ENCODE peak calls at places on chromosome 14, in six cellular contexts. One of them, this sample, is unnamed.

GRCh38 chr14:104394606-104394910 is 185.0 kb upstream of the C14orf180 start:
- DNase-seq in left kidney: no peak
- DNase-seq in left ventricle myocardium inferior: peak
- DNase-seq in activated gamma-delta T cell treated with anti-CD3 and anti-CD28 coated beads, Interleukin-2, amount 50 U/mL, for 16 hours: no peak
- DNase-seq in RPMI8226: no peak
- DNase-seq in nephron progenitor cell: no peak
- DNase-seq in this sample: peak

GRCh38 chr14:76926521-76927251 is 100.5 kb downstream of the LRRC74A start:
- DNase-seq in nephron progenitor cell: peak
- DNase-seq in left ventricle myocardium inferior: peak
- DNase-seq in RPMI8226: peak
- DNase-seq in activated gamma-delta T cell treated with anti-CD3 and anti-CD28 coated beads, Interleukin-2, amount 50 U/mL, for 16 hours: peak
- DNase-seq in left kidney: peak
- DNase-seq in this sample: peak

GRCh38 chr14:89215166-89215940 is 201.7 kb downstream of the FOXN3 start:
- DNase-seq in left kidney: no peak
- DNase-seq in RPMI8226: no peak
- DNase-seq in left ventricle myocardium inferior: no peak
- DNase-seq in activated gamma-delta T cell treated with anti-CD3 and anti-CD28 coated beads, Interleukin-2, amount 50 U/mL, for 16 hours: no peak
- DNase-seq in nephron progenitor cell: no peak
- DNase-seq in this sample: no peak

GRCh38 chr14:105974902-105975301 is 448.5 kb downstream of the TMEM121 start:
- DNase-seq in left kidney: no peak
- DNase-seq in RPMI8226: no peak
- DNase-seq in activated gamma-delta T cell treated with anti-CD3 and anti-CD28 coated beads, Interleukin-2, amount 50 U/mL, for 16 hours: peak
- DNase-seq in nephron progenitor cell: no peak
- DNase-seq in left ventricle myocardium inferior: no peak
- DNase-seq in this sample: peak

GRCh38 chr14:61544448-61545202 is 150.7 kb upstream of the HIF1A start:
- DNase-seq in left kidney: no peak
- DNase-seq in nephron progenitor cell: no peak
- DNase-seq in RPMI8226: no peak
- DNase-seq in left ventricle myocardium inferior: no peak
- DNase-seq in activated gamma-delta T cell treated with anti-CD3 and anti-CD28 coated beads, Interleukin-2, amount 50 U/mL, for 16 hours: no peak
- DNase-seq in this sample: no peak

GRCh38 chr14:59687663-59688062 is 111.1 kb upstream of the CCDC175 start:
- DNase-seq in nephron progenitor cell: no peak
- DNase-seq in activated gamma-delta T cell treated with anti-CD3 and anti-CD28 coated beads, Interleukin-2, amount 50 U/mL, for 16 hours: no peak
- DNase-seq in RPMI8226: no peak
- DNase-seq in left ventricle myocardium inferior: no peak
- DNase-seq in left kidney: no peak
- DNase-seq in this sample: no peak

GRCh38 chr14:76355771-76356170 is 20.2 kb upstream of the ESRRB start:
- DNase-seq in left ventricle myocardium inferior: no peak
- DNase-seq in RPMI8226: no peak
- DNase-seq in activated gamma-delta T cell treated with anti-CD3 and anti-CD28 coated beads, Interleukin-2, amount 50 U/mL, for 16 hours: no peak
- DNase-seq in left kidney: no peak
- DNase-seq in nephron progenitor cell: no peak
- DNase-seq in this sample: no peak

GRCh38 chr14:101032433-101032832 is 128.9 kb upstream of the RTL1 start:
- DNase-seq in activated gamma-delta T cell treated with anti-CD3 and anti-CD28 coated beads, Interleukin-2, amount 50 U/mL, for 16 hours: no peak
- DNase-seq in RPMI8226: no peak
- DNase-seq in left kidney: no peak
- DNase-seq in nephron progenitor cell: no peak
- DNase-seq in left ventricle myocardium inferior: no peak
- DNase-seq in this sample: no peak

GRCh38 chr14:90419200-90419599 is 22.4 kb downstream of the CALM1 start:
- DNase-seq in activated gamma-delta T cell treated with anti-CD3 and anti-CD28 coated beads, Interleukin-2, amount 50 U/mL, for 16 hours: no peak
- DNase-seq in left ventricle myocardium inferior: peak
- DNase-seq in nephron progenitor cell: no peak
- DNase-seq in RPMI8226: no peak
- DNase-seq in left kidney: peak
- DNase-seq in this sample: no peak

GRCh38 chr14:59330455-59330854 is 134.7 kb downstream of the GPR135 start:
- DNase-seq in nephron progenitor cell: no peak
- DNase-seq in left ventricle myocardium inferior: no peak
- DNase-seq in RPMI8226: no peak
- DNase-seq in left kidney: no peak
- DNase-seq in activated gamma-delta T cell treated with anti-CD3 and anti-CD28 coated beads, Interleukin-2, amount 50 U/mL, for 16 hours: no peak
- DNase-seq in this sample: no peak

GRCh38 chr14:22283000-22283399 is 306.0 kb downstream of the DAD1 start:
- DNase-seq in left kidney: no peak
- DNase-seq in RPMI8226: no peak
- DNase-seq in activated gamma-delta T cell treated with anti-CD3 and anti-CD28 coated beads, Interleukin-2, amount 50 U/mL, for 16 hours: no peak
- DNase-seq in left ventricle myocardium inferior: no peak
- DNase-seq in nephron progenitor cell: no peak
- DNase-seq in this sample: peak

GRCh38 chr14:78016532-78016931 is 153.6 kb upstream of the NRXN3 start:
- DNase-seq in left kidney: no peak
- DNase-seq in activated gamma-delta T cell treated with anti-CD3 and anti-CD28 coated beads, Interleukin-2, amount 50 U/mL, for 16 hours: no peak
- DNase-seq in nephron progenitor cell: no peak
- DNase-seq in RPMI8226: no peak
- DNase-seq in left ventricle myocardium inferior: no peak
- DNase-seq in this sample: no peak

GRCh38 chr14:69685716-69686115 is 74.3 kb downstream of the SUSD6 start:
- DNase-seq in left ventricle myocardium inferior: peak
- DNase-seq in nephron progenitor cell: no peak
- DNase-seq in left kidney: no peak
- DNase-seq in activated gamma-delta T cell treated with anti-CD3 and anti-CD28 coated beads, Interleukin-2, amount 50 U/mL, for 16 hours: no peak
- DNase-seq in RPMI8226: peak
- DNase-seq in this sample: no peak